ENCODE peak calls at places on chromosomes 1 and 21, in nine cellular contexts. Y is K562, P is AG09309, C is MCF 10A, H is AG04449, B is RWPE1, L is GM10248, D is coronary artery, W is BJ. G is an unnamed sample.

GRCh38 chr1:207032528-207033017 is at the start of gene C1orf116:
- DNase-seq in Y (peak; percentile 96), P (no peak), C (peak; percentile 98), H (no peak), B (peak; percentile 99), L (no peak), D (no peak), W (no peak), G (no peak)

GRCh38 chr1:24762133-24762676 is 17.0 kb downstream of the CLIC4 start:
- DNase-seq in Y (no peak), P (no peak), C (peak; percentile 38), H (no peak), B (no peak), L (no peak), D (no peak), W (no peak), G (no peak)

GRCh38 chr1:169894424-169895145 is 889 bp upstream of the SCYL3 start:
- DNase-seq in Y (peak; percentile 38), P (no peak), C (no peak), H (no peak), B (no peak), L (no peak), D (no peak), W (no peak), G (no peak)

GRCh38 chr1:85502625-85503083 is 37.7 kb upstream of the DDAH1 start:
- DNase-seq in Y (no peak), P (no peak), C (peak; percentile 79), H (no peak), B (peak; percentile 37), L (peak; percentile 13), D (no peak), W (no peak), G (no peak)

GRCh38 chr1:28306550-28306949 is 22.3 kb upstream of the MED18 start:
- DNase-seq in Y (no peak), P (no peak), C (no peak), H (no peak), B (no peak), L (no peak), D (no peak), W (no peak), G (no peak)

GRCh38 chr1:150151291-150152181 is 1.8 kb downstream of the PLEKHO1 start:
- DNase-seq in Y (peak; percentile 12), P (no peak), C (no peak), H (no peak), B (no peak), L (peak; percentile 31), D (no peak), W (no peak), G (no peak)

GRCh38 chr1:226626577-226626956 is 78.0 kb downstream of the STUM start:
- DNase-seq in Y (peak; percentile 84), P (no peak), C (peak; percentile 85), H (no peak), B (peak; percentile 72), L (peak; percentile 76), D (peak; percentile 81), W (no peak), G (peak; percentile 46)

GRCh38 chr21:36926989-36927695 is 39.3 kb downstream of the HLCS start:
- DNase-seq in Y (no peak), P (no peak), C (no peak), H (no peak), B (no peak), L (no peak), D (no peak), W (no peak), G (no peak)

GRCh38 chr1:78104322-78104721 is 58.6 kb downstream of the GIPC2 start:
- DNase-seq in Y (no peak), P (no peak), C (no peak), H (peak; percentile 64), B (no peak), L (no peak), D (no peak), W (peak; percentile 60), G (no peak)

GRCh38 chr1:53114581-53115400 is 27.6 kb downstream of the SLC1A7 start:
- DNase-seq in Y (no peak), P (no peak), C (no peak), H (no peak), B (no peak), L (no peak), D (no peak), W (no peak), G (no peak)

GRCh38 chr1:57279909-57280666 is 143.8 kb downstream of the DAB1 start:
- DNase-seq in Y (no peak), P (no peak), C (peak; percentile 91), H (no peak), B (peak; percentile 81), L (no peak), D (no peak), W (no peak), G (no peak)

GRCh38 chr1:205244383-205244782 is 16.6 kb downstream of the TMCC2 start:
- DNase-seq in Y (no peak), P (no peak), C (no peak), H (no peak), B (no peak), L (no peak), D (no peak), W (no peak), G (no peak)

DNA sequence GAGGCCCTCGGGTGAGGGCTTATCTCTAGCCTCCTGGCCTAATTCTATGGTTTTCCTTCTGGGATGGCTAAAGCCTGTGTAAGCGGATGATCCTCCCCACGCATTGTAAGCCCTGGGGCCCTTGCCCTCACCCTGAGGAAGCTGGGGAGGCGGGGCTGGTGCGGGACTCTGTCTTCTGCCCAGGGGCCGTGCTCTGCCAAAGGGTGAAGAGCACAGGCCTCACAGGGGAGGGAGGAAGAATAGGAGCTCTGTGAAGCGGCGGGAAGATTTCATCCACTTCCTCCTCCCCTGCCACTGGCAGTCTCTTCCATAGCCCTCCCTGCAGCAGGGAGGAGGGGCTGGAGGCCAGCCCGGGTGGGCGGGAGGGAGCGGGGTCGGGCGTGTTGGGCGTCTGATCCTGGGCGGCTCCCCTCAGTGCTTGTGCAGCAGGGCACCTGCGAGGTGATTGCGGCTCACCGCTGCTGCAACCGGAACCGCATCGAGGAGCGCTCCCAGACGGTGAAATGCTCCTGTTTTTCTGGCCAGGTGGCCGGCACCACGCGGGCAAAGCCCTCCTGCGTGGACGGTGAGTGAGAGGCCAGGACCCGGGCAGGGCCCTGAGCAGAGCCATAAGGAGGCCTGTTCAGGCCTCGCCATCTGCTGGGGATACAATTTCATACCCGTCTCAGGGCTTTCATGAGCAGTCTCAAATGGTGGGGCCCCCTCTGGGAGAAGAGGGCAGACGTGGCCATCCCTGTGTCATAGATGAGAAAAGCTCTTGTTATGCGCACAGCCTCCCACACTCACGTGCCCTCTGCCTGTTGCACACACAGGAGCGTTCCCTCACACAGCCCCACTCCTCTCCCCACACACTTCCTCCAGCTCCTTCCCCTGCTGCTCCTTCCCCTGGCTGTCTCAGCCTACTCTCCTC is 7.7 kb upstream of the PPM1J start:
- DNase-seq in Y (no peak), P (no peak), C (no peak), H (no peak), B (no peak), L (no peak), D (peak; percentile 70), W (no peak), G (no peak)
- TF ChIP-seq CTCF in Y (no peak), P (no peak), C (no peak), H (no peak), B (no peak), L (no peak), D (no peak), W (no peak), G (peak; percentile 16)

DNA sequence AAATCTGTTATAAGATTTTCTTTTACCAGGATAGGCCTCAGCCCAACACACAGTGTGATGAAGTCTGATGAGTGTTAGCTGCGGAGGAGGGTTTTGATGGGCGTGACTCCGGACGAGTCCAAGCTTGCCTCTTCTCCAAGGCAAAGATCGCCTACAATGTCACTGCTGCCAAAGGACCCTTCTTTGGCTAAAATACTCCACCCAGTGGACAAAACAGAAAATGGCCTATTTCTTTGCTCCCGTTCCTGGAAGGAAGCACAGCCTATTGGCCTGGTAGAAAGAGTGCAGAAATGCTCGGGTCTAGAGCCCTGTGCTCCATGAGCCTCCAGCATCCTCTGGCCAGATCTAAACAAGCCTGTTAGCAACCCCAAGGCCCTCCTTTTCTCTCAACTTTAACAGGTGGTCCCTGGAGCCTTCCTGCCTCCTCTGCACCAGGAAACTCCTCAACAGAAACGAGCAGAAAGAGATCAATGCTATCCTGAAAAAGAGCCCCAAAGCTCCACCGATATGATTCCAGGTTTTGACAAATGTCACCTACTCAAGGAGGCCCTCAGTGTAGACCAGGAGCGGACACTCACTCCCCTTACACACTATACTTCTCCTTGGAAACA is 3.4 kb upstream of the CASQ2 start:
- DNase-seq in Y (peak; percentile 68), P (peak; percentile 61), C (peak; percentile 94), H (peak; percentile 46), B (peak; percentile 89), L (peak; percentile 68), D (peak; percentile 85), W (peak; percentile 37), G (no peak)
- TF ChIP-seq CTCF in Y (peak; percentile 84), P (peak; percentile 80), C (peak; percentile 70), H (peak; percentile 65), B (peak; percentile 73), L (peak; percentile 73), D (peak; percentile 54), W (peak; percentile 75), G (peak; percentile 89)

GRCh38 chr1:99180343-99180808 is 83.9 kb upstream of the PLPPR4 start:
- DNase-seq in Y (peak; percentile 44), P (peak; percentile 35), C (peak; percentile 79), H (no peak), B (peak; percentile 26), L (peak; percentile 45), D (no peak), W (peak; percentile 13), G (no peak)

GRCh38 chr1:99173900-99174299 is 90.4 kb upstream of the PLPPR4 start:
- DNase-seq in Y (no peak), P (no peak), C (no peak), H (no peak), B (no peak), L (no peak), D (no peak), W (no peak), G (no peak)

GRCh38 chr1:99180915-99181314 is 83.4 kb upstream of the PLPPR4 start:
- DNase-seq in Y (no peak), P (no peak), C (no peak), H (no peak), B (no peak), L (no peak), D (no peak), W (no peak), G (no peak)

GRCh38 chr1:99176753-99177152 is 87.5 kb upstream of the PLPPR4 start:
- DNase-seq in Y (no peak), P (no peak), C (no peak), H (no peak), B (no peak), L (no peak), D (no peak), W (no peak), G (no peak)

GRCh38 chr1:99177465-99177864 is 86.8 kb upstream of the PLPPR4 start:
- DNase-seq in Y (no peak), P (no peak), C (no peak), H (no peak), B (no peak), L (no peak), D (no peak), W (no peak), G (no peak)
- TF ChIP-seq CTCF in Y (no peak), P (no peak), C (peak; percentile 11), H (no peak), B (no peak), L (no peak), D (no peak), W (no peak), G (peak; percentile 69)

DNA sequence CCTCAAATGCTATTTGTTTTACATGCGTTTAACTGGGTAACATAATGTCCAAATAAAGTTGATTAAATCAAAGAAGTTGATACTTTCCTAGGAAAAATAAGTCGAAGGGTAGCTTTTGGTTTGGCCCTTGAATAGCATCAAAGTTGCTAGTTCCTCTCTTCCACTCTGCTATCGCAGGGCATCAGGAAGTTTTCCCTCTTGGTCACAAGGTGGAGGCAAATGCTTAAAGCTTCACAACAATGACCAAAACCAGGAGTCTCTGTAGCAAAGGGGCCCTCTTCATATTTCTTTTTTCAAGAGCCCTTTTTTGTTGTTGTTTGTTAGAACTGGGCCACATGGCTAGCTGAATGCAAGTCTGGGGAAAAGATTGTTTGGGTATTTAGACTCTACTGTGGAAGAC is 668.4 kb downstream of the KCNT2 start:
- DNase-seq in Y (peak; percentile 15), P (no peak), C (peak; percentile 51), H (no peak), B (peak; percentile 34), L (no peak), D (no peak), W (no peak), G (no peak)
- TF ChIP-seq CTCF in Y (no peak), P (no peak), C (peak; percentile 39), H (no peak), B (no peak), L (no peak), D (no peak), W (peak; percentile 9), G (peak; percentile 55)

G was measured in chondrocyte.